ENCODE peak calls at places on chromosomes 5 and 9, in nine cellular contexts. P, C, K, Y, M, I, X, D and F are unnamed samples.

GRCh38 chr5:168653611-168654010 is 74.4 kb upstream of the PANK3 start:
- DNase-seq in P (no peak), C (no peak), K (no peak), Y (no peak), M (no peak), I (no peak), X (no peak), D (no peak), F (no peak)

GRCh38 chr5:56302027-56302426 is 68.9 kb upstream of the ANKRD55 start:
- DNase-seq in P (no peak), C (peak; percentile 32), K (no peak), Y (no peak), M (no peak), I (peak; percentile 24), X (no peak), D (no peak), F (no peak)

GRCh38 chr9:77374266-77374665 is 196.9 kb downstream of the VPS13A start:
- DNase-seq in P (no peak), C (peak; percentile 4), K (no peak), Y (peak; percentile 28), M (no peak), I (no peak), X (no peak), D (no peak), F (no peak)

GRCh38 chr5:78716221-78716620 is 67.6 kb upstream of the LHFPL2 start:
- DNase-seq in P (no peak), C (no peak), K (no peak), Y (peak; percentile 21), M (no peak), I (no peak), X (no peak), D (no peak), F (no peak)

GRCh38 chr5:2134543-2135299 is 252.0 kb upstream of the IRX4 start:
- DNase-seq in P (no peak), C (no peak), K (no peak), Y (peak; percentile 69), M (no peak), I (peak; percentile 46), X (no peak), D (no peak), F (no peak)

GRCh38 chr5:72366324-72366976 is 46.3 kb downstream of the PTCD2 start:
- DNase-seq in P (peak; percentile 36), C (peak; percentile 70), K (peak; percentile 1), Y (peak; percentile 79), M (no peak), I (peak; percentile 82), X (peak; percentile 60), D (peak; percentile 4), F (no peak)

GRCh38 chr9:93266521-93267001 is 82.6 kb downstream of the WNK2 start:
- DNase-seq in P (no peak), C (no peak), K (no peak), Y (no peak), M (no peak), I (no peak), X (no peak), D (no peak), F (no peak)

GRCh38 chr5:57082441-57083067 is 91.3 kb upstream of the GPBP1 start:
- DNase-seq in P (no peak), C (no peak), K (no peak), Y (peak; percentile 17), M (no peak), I (peak; percentile 17), X (no peak), D (no peak), F (no peak)

GRCh38 chr5:10734832-10735231 is 26.2 kb downstream of the DAP start:
- DNase-seq in P (no peak), C (no peak), K (no peak), Y (peak; percentile 14), M (no peak), I (peak; percentile 38), X (no peak), D (no peak), F (no peak)